ENCODE peak calls at places on chromosomes 16 and 17, in six cellular contexts. O is RWPE2; I is progenitor cell of endocrine pancreas; N is BJ; M is CD4-positive, alpha-beta T cell; E is WTC11. F is an unnamed sample.

GRCh38 chr16:8678068-8678927 is 3.9 kb downstream of the ABAT start:
- DNase-seq in O (no peak), I (no peak), N (no peak), M (no peak), E (no peak), F (no peak)

GRCh38 chr16:23976091-23977001 is 140.6 kb downstream of the PRKCB start:
- DNase-seq in O (no peak), I (no peak), N (no peak), M (no peak), E (no peak), F (no peak)

GRCh38 chr16:67558859-67559258 is 3.5 kb upstream of the CTCF start:
- DNase-seq in O (no peak), I (no peak), N (no peak), M (no peak), E (no peak), F (no peak)

GRCh38 chr17:539766-540165 is 174.9 kb downstream of the VPS53 start:
- DNase-seq in O (no peak), I (no peak), N (no peak), M (no peak), E (no peak), F (no peak)

GRCh38 chr17:29622337-29623282 is at the start of gene CORO6:
- DNase-seq in O (no peak), I (peak; percentile 63), N (no peak), M (peak; percentile 52), E (peak; percentile 86), F (peak; percentile 54)

GRCh38 chr16:13921328-13921727 is 1.4 kb downstream of the ERCC4 start:
- DNase-seq in O (no peak), I (no peak), N (no peak), M (no peak), E (no peak), F (no peak)

GRCh38 chr16:27315333-27316037 is 1.7 kb downstream of the IL4R start:
- DNase-seq in O (peak; percentile 85), I (no peak), N (no peak), M (peak; percentile 50), E (peak; percentile 19), F (no peak)

GRCh38 chr17:79789943-79790804 is 6.7 kb downstream of the CBX8 start:
- DNase-seq in O (no peak), I (peak; percentile 50), N (no peak), M (no peak), E (peak; percentile 72), F (no peak)

GRCh38 chr16:64122177-64122576 is 999.7 kb downstream of the CDH11 start:
- DNase-seq in O (no peak), I (no peak), N (peak; percentile 25), M (no peak), E (no peak), F (no peak)

GRCh38 chr17:82568997-82569393 is 49.5 kb downstream of the FOXK2 start:
- DNase-seq in O (no peak), I (no peak), N (no peak), M (no peak), E (no peak), F (no peak)

GRCh38 chr17:51650772-51651171 is 390.4 kb downstream of the UTP18 start:
- DNase-seq in O (no peak), I (no peak), N (no peak), M (no peak), E (no peak), F (no peak)

GRCh38 chr17:19533718-19534561 is at the start of gene SLC47A1:
- DNase-seq in O (no peak), I (no peak), N (no peak), M (no peak), E (peak; percentile 42), F (no peak)

GRCh38 chr17:60767744-60768308 is 90.2 kb downstream of the BCAS3 start:
- DNase-seq in O (no peak), I (no peak), N (no peak), M (no peak), E (no peak), F (no peak)

GRCh38 chr17:51147641-51148040 is 5.7 kb upstream of the NME1 start:
- DNase-seq in O (no peak), I (no peak), N (no peak), M (no peak), E (no peak), F (no peak)

GRCh38 chr16:67396159-67396774 is 3.0 kb upstream of the TPPP3 start:
- DNase-seq in O (peak; percentile 94), I (no peak), N (peak; percentile 53), M (no peak), E (peak; percentile 88), F (no peak)

GRCh38 chr16:31714899-31715504 is 158.6 kb upstream of the ZNF267 start:
- DNase-seq in O (no peak), I (no peak), N (no peak), M (no peak), E (no peak), F (no peak)

GRCh38 chr16:67909056-67909742 is 16.1 kb downstream of the PSKH1 start:
- DNase-seq in O (no peak), I (no peak), N (no peak), M (no peak), E (no peak), F (no peak)

GRCh38 chr17:42667088-42667951 is 8.2 kb downstream of the TUBG2 start:
- DNase-seq in O (peak; percentile 95), I (no peak), N (no peak), M (no peak), E (no peak), F (no peak)

GRCh38 chr16:27980076-27980775 is 83.3 kb downstream of the GSG1L start:
- DNase-seq in O (no peak), I (no peak), N (no peak), M (no peak), E (no peak), F (no peak)

GRCh38 chr16:642189-643049 is 791 bp downstream of the MCRIP2 start:
- DNase-seq in O (no peak), I (no peak), N (no peak), M (no peak), E (peak; percentile 59), F (no peak)

GRCh38 chr17:18136357-18136756 is 27.8 kb downstream of the MYO15A start:
- DNase-seq in O (no peak), I (no peak), N (no peak), M (no peak), E (no peak), F (no peak)

GRCh38 chr17:16943541-16944333 is 28.2 kb downstream of the TNFRSF13B start:
- DNase-seq in O (no peak), I (no peak), N (no peak), M (no peak), E (no peak), F (no peak)

DNA sequence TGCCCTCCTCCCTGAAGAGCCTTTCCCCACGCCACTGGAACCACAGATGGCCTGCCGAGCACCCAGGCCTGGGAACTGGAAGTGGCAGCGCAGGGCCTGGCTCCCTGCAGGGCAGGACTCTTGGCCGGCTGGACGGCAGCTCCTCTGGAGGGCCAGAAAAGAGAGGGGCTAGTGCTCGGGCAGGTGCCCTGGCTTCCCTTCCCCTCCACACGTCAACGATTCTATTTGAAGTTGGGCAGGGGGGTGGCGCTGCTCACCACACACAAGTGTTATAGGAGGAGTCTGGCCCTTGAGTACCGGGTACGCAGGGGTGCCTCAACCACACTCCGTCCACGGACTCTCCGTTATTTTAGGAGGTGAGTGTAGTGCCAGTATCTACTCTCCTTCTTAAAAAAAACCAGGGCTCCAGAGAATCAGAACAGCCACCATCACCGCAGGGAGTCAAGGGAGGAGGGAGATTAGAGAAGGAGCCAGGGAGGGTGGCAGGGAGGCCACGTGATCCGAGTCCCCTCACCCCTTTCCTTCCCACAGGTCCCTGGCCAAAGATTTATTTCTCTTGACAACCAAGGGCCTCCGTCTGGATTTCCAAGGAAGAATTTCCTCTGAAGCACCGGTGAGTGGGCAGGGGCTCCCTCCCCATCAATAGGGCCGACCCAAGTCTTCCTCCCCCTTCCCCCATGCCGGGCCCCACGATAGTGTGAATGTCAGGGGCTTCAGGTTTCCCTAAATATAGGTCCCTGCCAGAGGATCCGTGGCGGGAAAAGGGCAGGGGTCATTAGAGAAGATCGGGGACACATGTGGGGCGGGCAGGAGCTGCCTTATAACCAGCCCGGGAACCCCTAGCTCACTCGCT is 1.4 kb upstream of the ALDOA start:
- DNase-seq in O (no peak), I (no peak), N (no peak), M (peak; percentile 64), E (peak; percentile 56), F (no peak)
- TF ChIP-seq CTCF in O (peak; percentile 36), I (no peak), N (peak; percentile 15), M (peak; percentile 50), E (no peak), F (no peak)

DNA sequence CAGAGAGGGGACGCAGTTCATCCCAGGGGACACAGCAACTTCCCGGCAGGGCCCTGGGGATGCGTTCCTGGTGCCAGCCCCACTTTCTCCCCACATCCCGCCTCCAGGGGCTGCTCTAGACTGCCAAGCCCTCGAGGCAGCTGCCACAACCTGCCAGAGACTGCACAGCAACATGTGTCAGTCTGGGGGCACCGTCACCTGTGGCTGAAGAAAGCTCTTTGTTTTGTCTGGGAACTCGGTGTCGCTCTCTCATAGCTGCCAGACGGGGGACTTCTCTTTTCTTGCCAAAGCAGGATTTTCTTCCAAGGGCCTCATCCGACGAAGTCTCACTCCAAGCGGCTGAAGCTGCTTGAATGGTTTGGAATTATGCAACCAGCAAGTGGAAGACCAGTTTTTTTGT is 43.7 kb downstream of the COTL1 start:
- DNase-seq in O (no peak), I (no peak), N (no peak), M (no peak), E (peak; percentile 31), F (no peak)
- TF ChIP-seq CTCF in O (no peak), I (no peak), N (no peak), M (no peak), E (no peak), F (no peak)

DNA sequence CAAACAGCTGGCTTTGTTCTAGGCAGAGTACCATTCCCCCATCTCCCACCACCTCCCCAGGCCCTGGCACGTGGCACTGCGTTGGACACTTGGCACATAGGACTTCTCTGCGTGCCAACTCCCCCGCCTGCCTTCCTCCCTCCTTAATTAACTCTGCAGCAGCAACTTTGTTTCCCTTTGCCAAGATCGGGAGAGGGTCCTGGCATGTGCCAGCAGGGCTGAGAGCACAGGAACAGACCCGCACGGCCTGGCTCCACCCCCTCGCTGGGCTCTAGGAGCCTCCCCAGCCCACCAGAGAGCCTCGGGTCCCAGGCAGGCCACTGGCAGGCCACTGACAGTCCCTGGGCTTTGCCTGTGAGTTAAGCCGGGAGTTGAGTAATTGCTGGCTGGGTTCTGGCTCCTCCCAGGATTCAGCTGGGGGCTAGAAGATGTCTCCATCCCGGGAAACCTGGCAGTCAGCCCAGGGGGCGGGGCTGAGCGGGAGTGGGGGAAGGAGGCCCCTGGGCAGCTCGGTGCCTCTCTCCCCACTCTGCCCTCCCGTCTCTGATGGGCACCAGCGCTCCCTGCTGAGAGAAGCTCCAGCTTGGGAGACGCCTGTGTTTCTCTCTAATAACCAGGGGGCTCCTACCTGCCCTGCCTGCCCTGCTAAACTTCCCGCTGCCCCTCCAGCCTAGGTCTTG is 224.0 kb upstream of the TNRC6C start:
- DNase-seq in O (peak; percentile 64), I (peak; percentile 8), N (no peak), M (no peak), E (peak; percentile 47), F (peak; percentile 84)
- TF ChIP-seq CTCF in O (no peak), I (no peak), N (no peak), M (no peak), E (no peak), F (no peak)

GRCh38 chr16:75648265-75649076 is 898 bp downstream of the TERF2IP start:
- DNase-seq in O (peak; percentile 80), I (peak; percentile 48), N (no peak), M (peak; percentile 86), E (peak; percentile 80), F (peak; percentile 47)
- TF ChIP-seq CTCF in O (no peak), I (no peak), N (no peak), M (no peak), E (no peak), F (no peak)

GRCh38 chr17:27293898-27294688 is at the start of gene WSB1:
- DNase-seq in O (peak; percentile 84), I (peak; percentile 83), N (no peak), M (peak; percentile 90), E (peak; percentile 93), F (peak; percentile 91)
- TF ChIP-seq CTCF in O (no peak), I (no peak), N (no peak), M (no peak), E (no peak), F (no peak)

F was measured in mesothelial cell of epicardium.